ENCODE peak calls at places on chromosomes 4 and X, in six cellular contexts. One of them, this sample, is unnamed.

GRCh38 chrX:85988353-85988752 is 59.0 kb downstream of the CHM start:
- DNase-seq in HL-60: no peak
- DNase-seq in GM23338: no peak
- DNase-seq in transverse colon: no peak
- DNase-seq in stomach: no peak
- DNase-seq in endothelial cell of umbilical vein: no peak
- DNase-seq in this sample: no peak

GRCh38 chrX:130623508-130623907 is 221.7 kb downstream of the RBMX2 start:
- DNase-seq in endothelial cell of umbilical vein: no peak
- DNase-seq in transverse colon: no peak
- DNase-seq in HL-60: no peak
- DNase-seq in GM23338: no peak
- DNase-seq in stomach: no peak
- DNase-seq in this sample: no peak

GRCh38 chrX:23783569-23784486 is 855 bp downstream of the SAT1 start:
- DNase-seq in stomach: no peak
- DNase-seq in transverse colon: no peak
- DNase-seq in HL-60: no peak
- DNase-seq in GM23338: no peak
- DNase-seq in endothelial cell of umbilical vein: peak
- DNase-seq in this sample: no peak

GRCh38 chr4:99537674-99538073 is 26.2 kb downstream of the TRMT10A start:
- DNase-seq in stomach: no peak
- DNase-seq in HL-60: no peak
- DNase-seq in transverse colon: no peak
- DNase-seq in endothelial cell of umbilical vein: no peak
- DNase-seq in GM23338: no peak
- DNase-seq in this sample: no peak

GRCh38 chr4:74378573-74378972 is 13.6 kb downstream of the EREG start:
- DNase-seq in GM23338: no peak
- DNase-seq in HL-60: no peak
- DNase-seq in stomach: no peak
- DNase-seq in transverse colon: no peak
- DNase-seq in endothelial cell of umbilical vein: no peak
- DNase-seq in this sample: no peak

GRCh38 chrX:68532828-68533227 is 34.0 kb downstream of the YIPF6 start:
- DNase-seq in stomach: no peak
- DNase-seq in endothelial cell of umbilical vein: no peak
- DNase-seq in GM23338: no peak
- DNase-seq in transverse colon: no peak
- DNase-seq in HL-60: no peak
- DNase-seq in this sample: no peak

GRCh38 chr4:1472148-1472797 is 66.0 kb upstream of the NKX1-1 start:
- DNase-seq in stomach: no peak
- DNase-seq in transverse colon: peak
- DNase-seq in GM23338: peak
- DNase-seq in endothelial cell of umbilical vein: no peak
- DNase-seq in HL-60: no peak
- DNase-seq in this sample: no peak

GRCh38 chrX:148632444-148632843 is 132.0 kb downstream of the AFF2 start:
- DNase-seq in GM23338: no peak
- DNase-seq in endothelial cell of umbilical vein: no peak
- DNase-seq in transverse colon: no peak
- DNase-seq in stomach: no peak
- DNase-seq in HL-60: no peak
- DNase-seq in this sample: no peak

GRCh38 chrX:44765556-44765955 is 78.3 kb upstream of the DUSP21 start:
- DNase-seq in endothelial cell of umbilical vein: peak
- DNase-seq in transverse colon: no peak
- DNase-seq in HL-60: no peak
- DNase-seq in stomach: no peak
- DNase-seq in GM23338: no peak
- DNase-seq in this sample: no peak

GRCh38 chr4:125313497-125313896 is 1.3 kb upstream of the FAT4 start:
- DNase-seq in stomach: no peak
- DNase-seq in HL-60: peak
- DNase-seq in endothelial cell of umbilical vein: peak
- DNase-seq in transverse colon: no peak
- DNase-seq in GM23338: peak
- DNase-seq in this sample: peak

GRCh38 chr4:85274955-85275354 is 200.0 kb upstream of the ARHGAP24 start:
- DNase-seq in stomach: no peak
- DNase-seq in GM23338: no peak
- DNase-seq in HL-60: no peak
- DNase-seq in transverse colon: no peak
- DNase-seq in endothelial cell of umbilical vein: no peak
- DNase-seq in this sample: no peak

GRCh38 chr4:158282252-158282651 is 72.0 kb downstream of the TMEM144 start:
- DNase-seq in HL-60: no peak
- DNase-seq in transverse colon: no peak
- DNase-seq in endothelial cell of umbilical vein: no peak
- DNase-seq in GM23338: no peak
- DNase-seq in stomach: no peak
- DNase-seq in this sample: peak

GRCh38 chr4:138919094-138919936 is 96.3 kb upstream of the NOCT start:
- DNase-seq in transverse colon: peak
- DNase-seq in GM23338: peak
- DNase-seq in endothelial cell of umbilical vein: peak
- DNase-seq in HL-60: no peak
- DNase-seq in stomach: peak
- DNase-seq in this sample: peak

GRCh38 chrX:11724122-11725017 is 33.7 kb upstream of the MSL3 start:
- DNase-seq in GM23338: peak
- DNase-seq in HL-60: no peak
- DNase-seq in stomach: no peak
- DNase-seq in transverse colon: no peak
- DNase-seq in endothelial cell of umbilical vein: peak
- DNase-seq in this sample: peak

GRCh38 chr4:87017580-87018061 is 82.8 kb downstream of the AFF1 start:
- DNase-seq in HL-60: no peak
- DNase-seq in GM23338: no peak
- DNase-seq in stomach: no peak
- DNase-seq in transverse colon: no peak
- DNase-seq in endothelial cell of umbilical vein: no peak
- DNase-seq in this sample: no peak

GRCh38 chrX:113833656-113834055 is 750.2 kb upstream of the HTR2C start:
- DNase-seq in endothelial cell of umbilical vein: no peak
- DNase-seq in transverse colon: no peak
- DNase-seq in stomach: no peak
- DNase-seq in GM23338: no peak
- DNase-seq in HL-60: no peak
- DNase-seq in this sample: no peak

GRCh38 chrX:119618439-119618838 is 12.2 kb upstream of the NKRF start:
- DNase-seq in transverse colon: peak
- DNase-seq in GM23338: no peak
- DNase-seq in stomach: no peak
- DNase-seq in endothelial cell of umbilical vein: no peak
- DNase-seq in HL-60: no peak
- DNase-seq in this sample: no peak

GRCh38 chr4:30716158-30716557 is 4.0 kb upstream of the PCDH7 start:
- DNase-seq in GM23338: peak
- DNase-seq in stomach: no peak
- DNase-seq in transverse colon: no peak
- DNase-seq in HL-60: no peak
- DNase-seq in endothelial cell of umbilical vein: peak
- DNase-seq in this sample: peak

GRCh38 chr4:54588404-54588803 is 69.4 kb upstream of the KIT start:
- DNase-seq in transverse colon: no peak
- DNase-seq in endothelial cell of umbilical vein: no peak
- DNase-seq in stomach: no peak
- DNase-seq in GM23338: no peak
- DNase-seq in HL-60: no peak
- DNase-seq in this sample: no peak

GRCh38 chr4:1542516-1543320 is 136.5 kb upstream of the NKX1-1 start:
- DNase-seq in transverse colon: no peak
- DNase-seq in HL-60: no peak
- DNase-seq in stomach: no peak
- DNase-seq in GM23338: no peak
- DNase-seq in endothelial cell of umbilical vein: no peak
- DNase-seq in this sample: no peak

DNA sequence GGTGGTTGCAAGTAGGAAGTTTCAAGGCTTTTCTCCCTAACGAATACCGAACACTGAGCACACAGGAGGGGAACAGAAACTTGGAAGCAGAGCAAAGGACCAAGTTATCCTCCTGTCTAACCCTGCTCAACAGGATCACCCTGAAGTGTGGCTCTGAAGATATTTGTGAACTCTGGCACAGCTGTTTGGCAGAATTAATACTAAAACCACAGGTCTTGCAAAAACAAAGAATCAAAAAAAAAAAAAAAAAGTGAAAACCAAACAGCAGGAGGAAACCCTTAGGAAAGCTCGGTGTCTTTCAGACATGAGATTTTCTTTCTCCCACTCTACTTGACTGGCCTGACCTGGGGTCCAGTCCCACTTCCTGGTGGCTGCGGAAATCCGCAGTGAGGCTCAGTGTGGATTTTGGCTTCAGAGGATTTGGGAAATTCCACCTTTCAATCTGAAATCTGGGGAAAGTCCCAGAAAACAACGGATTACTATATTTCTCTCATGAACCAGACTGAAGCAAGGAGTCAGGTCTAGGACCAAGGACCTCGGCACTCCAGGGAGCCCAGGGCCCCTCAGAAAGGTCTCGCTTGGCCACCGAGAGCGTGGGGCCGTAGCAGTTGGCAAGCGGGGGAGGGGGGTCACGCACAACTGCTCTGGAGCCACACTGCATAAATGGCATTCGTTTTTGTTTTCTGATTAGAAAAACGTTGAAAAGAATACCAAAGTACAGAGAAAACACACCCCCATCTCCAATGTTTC is 867 bp downstream of the TIFA start:
- DNase-seq in GM23338: no peak
- DNase-seq in HL-60: no peak
- DNase-seq in endothelial cell of umbilical vein: peak
- DNase-seq in stomach: no peak
- DNase-seq in transverse colon: peak
- DNase-seq in this sample: no peak
- TF ChIP-seq POLR2AphosphoS5 in GM23338: no peak
- TF ChIP-seq POLR2AphosphoS5 in HL-60: no peak
- TF ChIP-seq POLR2AphosphoS5 in endothelial cell of umbilical vein: peak
- TF ChIP-seq POLR2AphosphoS5 in stomach: no peak
- TF ChIP-seq POLR2AphosphoS5 in transverse colon: no peak
- TF ChIP-seq POLR2AphosphoS5 in this sample: no peak

GRCh38 chrX:46838482-46838857 is 1.6 kb downstream of the RP2 start:
- DNase-seq in transverse colon: no peak
- DNase-seq in endothelial cell of umbilical vein: no peak
- DNase-seq in stomach: no peak
- DNase-seq in GM23338: no peak
- DNase-seq in HL-60: no peak
- DNase-seq in this sample: no peak
- H3K27ac ChIP-seq in transverse colon: peak
- H3K27ac ChIP-seq in endothelial cell of umbilical vein: peak
- H3K27ac ChIP-seq in stomach: peak
- H3K27ac ChIP-seq in GM23338: no peak
- H3K27ac ChIP-seq in HL-60: peak
- H3K27ac ChIP-seq in this sample: no peak

GRCh38 chr4:151641167-151641566 is 119.6 kb downstream of the GATB start:
- DNase-seq in HL-60: peak
- DNase-seq in endothelial cell of umbilical vein: no peak
- DNase-seq in GM23338: no peak
- DNase-seq in transverse colon: no peak
- DNase-seq in stomach: no peak
- DNase-seq in this sample: no peak
- TF ChIP-seq POLR2AphosphoS5 in HL-60: peak
- TF ChIP-seq POLR2AphosphoS5 in endothelial cell of umbilical vein: no peak
- TF ChIP-seq POLR2AphosphoS5 in GM23338: no peak
- TF ChIP-seq POLR2AphosphoS5 in transverse colon: no peak
- TF ChIP-seq POLR2AphosphoS5 in stomach: no peak
- TF ChIP-seq POLR2AphosphoS5 in this sample: no peak

DNA sequence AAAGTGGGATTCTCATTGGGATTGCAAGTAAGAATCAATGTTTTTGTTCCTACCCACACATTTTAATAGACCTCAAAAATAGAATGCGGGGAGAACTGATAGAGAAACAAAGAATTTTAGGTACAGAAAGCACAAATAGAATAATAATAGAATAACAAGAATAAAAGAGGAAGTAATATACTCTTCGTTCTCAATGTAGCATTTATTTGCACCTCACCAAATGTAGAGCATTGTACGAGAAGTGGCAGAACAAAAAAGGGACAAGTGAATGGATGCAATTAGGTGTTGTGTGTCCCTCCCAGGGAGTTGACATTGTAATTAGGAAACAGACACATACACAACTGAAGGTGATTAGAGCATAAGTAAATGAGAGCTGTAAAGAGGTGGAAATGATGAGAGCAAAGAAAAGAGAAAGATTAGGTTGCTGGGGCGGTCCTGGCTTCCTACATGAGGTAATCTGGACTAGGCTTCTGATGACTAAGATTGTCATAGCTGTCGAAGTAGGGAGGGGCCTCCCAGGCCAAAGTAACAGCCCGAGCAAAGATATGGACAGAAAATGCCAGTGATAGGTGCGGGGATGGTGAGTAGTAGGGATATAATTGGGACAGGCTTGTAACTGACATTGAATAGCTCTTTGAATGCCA is 10.4 kb downstream of the RAB9A start:
- DNase-seq in stomach: peak
- DNase-seq in HL-60: no peak
- DNase-seq in GM23338: no peak
- DNase-seq in endothelial cell of umbilical vein: peak
- DNase-seq in transverse colon: peak
- DNase-seq in this sample: no peak
- H3K27ac ChIP-seq in stomach: no peak
- H3K27ac ChIP-seq in HL-60: no peak
- H3K27ac ChIP-seq in GM23338: no peak
- H3K27ac ChIP-seq in endothelial cell of umbilical vein: no peak
- H3K27ac ChIP-seq in transverse colon: peak
- H3K27ac ChIP-seq in this sample: no peak

This sample was measured in HCT116.